ENCODE peak calls at places on chromosomes 4 and X, in eight cellular contexts. V is WERI-Rb-1; O is CD14-positive monocyte; J is RWPE1; F is HuH-7; P is GM13976; X is stimulated activated CD8-positive, alpha-beta memory T cell treated with anti-CD3 and anti-CD28 coated beads, Interleukin-2, amount 100 ng/mL, for 1 hour; W is tibial nerve. B is an unnamed sample.

GRCh38 chrX:102606115-102606514 is 6.8 kb downstream of the ARMCX5 start:
- DNase-seq in V (no peak), O (no peak), J (no peak), F (no peak), P (no peak), X (no peak), W (no peak), B (no peak)

GRCh38 chrX:47540754-47541538 is 20.1 kb upstream of the ARAF start:
- DNase-seq in V (peak), O (no peak), J (peak), F (peak), P (peak), X (no peak), W (peak), B (peak)

GRCh38 chr4:161256716-161257115 is 907.1 kb downstream of the FSTL5 start:
- DNase-seq in V (peak), O (no peak), J (no peak), F (peak), P (no peak), X (no peak), W (no peak), B (no peak)

GRCh38 chrX:56947695-56948094 is 47.6 kb downstream of the SPIN3 start:
- DNase-seq in V (no peak), O (no peak), J (peak), F (no peak), P (no peak), X (no peak), W (no peak), B (no peak)

GRCh38 chr4:143291334-143291733 is 45.3 kb upstream of the GAB1 start:
- DNase-seq in V (no peak), O (no peak), J (peak), F (no peak), P (no peak), X (no peak), W (no peak), B (no peak)

GRCh38 chrX:50609796-50610195 is 139.2 kb upstream of the DGKK start:
- DNase-seq in V (no peak), O (no peak), J (no peak), F (no peak), P (no peak), X (no peak), W (no peak), B (no peak)

GRCh38 chr4:94686086-94686485 is 71.7 kb upstream of the BMPR1B start:
- DNase-seq in V (no peak), O (no peak), J (no peak), F (no peak), P (no peak), X (no peak), W (no peak), B (no peak)

GRCh38 chr4:12555011-12555410 is 929.1 kb downstream of the RAB28 start:
- DNase-seq in V (no peak), O (no peak), J (peak), F (no peak), P (no peak), X (no peak), W (no peak), B (no peak)

GRCh38 chrX:116198810-116199209 is 28.3 kb downstream of the AGTR2 start:
- DNase-seq in V (no peak), O (no peak), J (no peak), F (no peak), P (no peak), X (no peak), W (no peak), B (no peak)

GRCh38 chr4:150583287-150584197 is 1.6 kb downstream of the MAB21L2 start:
- DNase-seq in V (no peak), O (no peak), J (no peak), F (peak), P (peak), X (no peak), W (no peak), B (no peak)

GRCh38 chr4:147683172-147683571 is 791 bp downstream of the PRMT9 start:
- DNase-seq in V (no peak), O (peak), J (peak), F (peak), P (peak), X (no peak), W (peak), B (no peak)

GRCh38 chr4:190014771-190015537 is 12.1 kb downstream of the FRG2 start:
- DNase-seq in V (peak), O (no peak), J (no peak), F (no peak), P (peak), X (no peak), W (no peak), B (no peak)

GRCh38 chrX:37302569-37302968 is 46.6 kb upstream of the PRRG1 start:
- DNase-seq in V (peak), O (no peak), J (peak), F (no peak), P (no peak), X (no peak), W (peak), B (no peak)

GRCh38 chrX:47831788-47832187 is 4.9 kb upstream of the ZNF81 start:
- DNase-seq in V (peak), O (peak), J (peak), F (peak), P (peak), X (peak), W (peak), B (no peak)

GRCh38 chr4:182752158-182752910 is 164.9 kb downstream of the DCTD start:
- DNase-seq in V (no peak), O (no peak), J (no peak), F (no peak), P (no peak), X (no peak), W (no peak), B (no peak)

GRCh38 chr4:47831026-47831689 is 6.7 kb downstream of the CORIN start:
- DNase-seq in V (peak), O (no peak), J (no peak), F (no peak), P (no peak), X (no peak), W (no peak), B (no peak)

GRCh38 chrX:46572295-46572936 is 1.1 kb upstream of the CHST7 start:
- DNase-seq in V (no peak), O (no peak), J (no peak), F (no peak), P (peak), X (no peak), W (no peak), B (no peak)

GRCh38 chr4:184666670-184667069 is 17.1 kb downstream of the PRIMPOL start:
- DNase-seq in V (no peak), O (no peak), J (no peak), F (no peak), P (no peak), X (no peak), W (no peak), B (no peak)

GRCh38 chrX:115344885-115345653 is 55.6 kb downstream of the LUZP4 start:
- DNase-seq in V (peak), O (no peak), J (peak), F (peak), P (no peak), X (no peak), W (peak), B (no peak)

GRCh38 chr4:5992171-5993062 is 25.8 kb downstream of the C4orf50 start:
- DNase-seq in V (peak), O (peak), J (no peak), F (no peak), P (no peak), X (no peak), W (no peak), B (no peak)

GRCh38 chr4:81425087-81425486 is 46.6 kb downstream of the RASGEF1B start:
- DNase-seq in V (no peak), O (no peak), J (no peak), F (no peak), P (no peak), X (no peak), W (no peak), B (no peak)

GRCh38 chrX:41388543-41388942 is 54.6 kb downstream of the DDX3X start:
- DNase-seq in V (no peak), O (no peak), J (no peak), F (no peak), P (no peak), X (no peak), W (no peak), B (no peak)

GRCh38 chrX:40039887-40040286 is 57.9 kb downstream of the BCOR start:
- DNase-seq in V (no peak), O (no peak), J (no peak), F (no peak), P (no peak), X (no peak), W (no peak), B (no peak)

GRCh38 chr4:156968479-156968984 is 3.1 kb downstream of the PDGFC start:
- DNase-seq in V (peak), O (peak), J (peak), F (no peak), P (peak), X (no peak), W (peak), B (no peak)

GRCh38 chr4:144627663-144628076 is 18.3 kb upstream of the HHIP start:
- DNase-seq in V (no peak), O (no peak), J (peak), F (no peak), P (no peak), X (no peak), W (no peak), B (no peak)

GRCh38 chr4:140176735-140177134 is 22.8 kb upstream of the MAML3 start:
- DNase-seq in V (no peak), O (no peak), J (no peak), F (no peak), P (no peak), X (no peak), W (no peak), B (no peak)

GRCh38 chr4:94516999-94517398 is 65.3 kb downstream of the PDLIM5 start:
- DNase-seq in V (no peak), O (no peak), J (peak), F (no peak), P (no peak), X (no peak), W (no peak), B (no peak)

B was measured in cerebellar nuclear complex.